ENCODE peak calls at places on chromosomes 5 and 9, in seven cellular contexts. S is astrocyte, Y is fibroblast of lung, G is IMR-90, H is mesenchymal stem cell, F is H9, E is mammary epithelial cell. A is an unnamed sample.

GRCh38 chr5:172707285-172708182 is 63.5 kb downstream of the DUSP1 start:
- DNase-seq in H (peak; percentile 81), E (peak; percentile 56), F (peak; percentile 81), Y (peak; percentile 75), S (peak; percentile 49), G (peak; percentile 76), A (no peak)

GRCh38 chr5:147869112-147869511 is 9.4 kb upstream of the SCGB3A2 start:
- DNase-seq in Y (no peak), H (no peak), S (no peak), E (no peak), F (peak; percentile 84), G (no peak), A (no peak)

GRCh38 chr9:37944671-37945481 is 40.9 kb upstream of the SLC25A51 start:
- DNase-seq in E (no peak), G (peak; percentile 50), S (peak; percentile 70), H (no peak), F (peak; percentile 57), Y (no peak), A (no peak)

GRCh38 chr5:141692919-141693848 is 11.2 kb upstream of the ARAP3 start:
- DNase-seq in S (peak; percentile 60), H (peak; percentile 32), F (no peak), E (no peak), Y (peak; percentile 11), G (peak; percentile 55), A (no peak)

GRCh38 chr5:175752826-175753535 is 95.1 kb downstream of the HRH2 start:
- DNase-seq in G (no peak), H (no peak), Y (no peak), E (no peak), F (no peak), S (no peak), A (no peak)

GRCh38 chr9:129333613-129333960 is 155.5 kb upstream of the IER5L start:
- DNase-seq in G (no peak), H (peak; percentile 72), S (no peak), Y (no peak), F (peak; percentile 88), E (no peak), A (no peak)

GRCh38 chr9:92489209-92489608 is 6.9 kb upstream of the ASPN start:
- DNase-seq in G (peak; percentile 62), Y (peak; percentile 48), S (peak; percentile 73), F (no peak), E (no peak), H (peak; percentile 60), A (no peak)

GRCh38 chr5:96155156-96155555 is 193.5 kb upstream of the ELL2 start:
- DNase-seq in G (no peak), S (no peak), Y (no peak), E (no peak), H (no peak), F (no peak), A (no peak)

GRCh38 chr5:141349917-141350619 is at the start of gene PCDHGB1:
- DNase-seq in E (peak; percentile 39), H (peak; percentile 15), F (peak; percentile 87), S (peak; percentile 41), Y (peak; percentile 64), G (peak; percentile 71), A (no peak)

GRCh38 chr5:96855041-96855872 is 21.0 kb upstream of the ERAP2 start:
- DNase-seq in G (peak; percentile 84), E (no peak), S (peak; percentile 76), H (peak; percentile 56), Y (peak; percentile 96), F (no peak), A (no peak)

GRCh38 chr5:38110130-38110529 is 148.2 kb upstream of the EGFLAM start:
- DNase-seq in G (no peak), Y (no peak), S (no peak), F (no peak), E (no peak), H (no peak), A (no peak)

GRCh38 chr9:90344013-90344412 is 298.6 kb downstream of the DIRAS2 start:
- DNase-seq in H (peak; percentile 4), Y (no peak), E (peak; percentile 88), F (no peak), S (peak; percentile 27), G (no peak), A (peak; percentile 75)

GRCh38 chr5:89327621-89328020 is 444.6 kb upstream of the MEF2C start:
- DNase-seq in F (no peak), G (no peak), H (peak; percentile 49), S (no peak), Y (peak; percentile 14), E (no peak), A (no peak)

GRCh38 chr9:131697097-131697496 is 42.8 kb downstream of the RAPGEF1 start:
- DNase-seq in G (peak; percentile 61), Y (peak; percentile 89), F (peak; percentile 72), S (peak; percentile 33), H (peak; percentile 67), E (no peak), A (no peak)

GRCh38 chr9:101229606-101230005 is 155.2 kb downstream of the BAAT start:
- DNase-seq in Y (no peak), F (no peak), G (no peak), S (no peak), H (no peak), E (no peak), A (no peak)

GRCh38 chr5:135045488-135045887 is 11.5 kb upstream of the PITX1 start:
- DNase-seq in G (no peak), E (no peak), H (no peak), F (no peak), S (no peak), Y (no peak), A (no peak)

GRCh38 chr9:101737705-101738565 is 512 bp downstream of the GRIN3A start:
- DNase-seq in G (no peak), F (peak; percentile 51), H (no peak), S (no peak), Y (no peak), E (peak; percentile 2), A (no peak)

GRCh38 chr5:74026310-74026709 is 400.3 kb downstream of the ARHGEF28 start:
- DNase-seq in S (no peak), E (no peak), G (no peak), F (no peak), H (no peak), Y (no peak), A (no peak)
- H2AFZ ChIP-seq in S (no peak overlapping the region), E (peak overlapping the region; percentile 18), G (no peak overlapping the region), F (no peak overlapping the region), H (no peak overlapping the region), Y (no peak overlapping the region), A (peak overlapping the region; percentile 2)

GRCh38 chr5:157865844-157866243 is 6.9 kb upstream of the CLINT1 start:
- DNase-seq in G (peak; percentile 85), Y (no peak), E (peak; percentile 14), S (no peak), F (no peak), H (peak; percentile 90), A (no peak)

GRCh38 chr5:157860898-157861894 is 2.3 kb upstream of the CLINT1 start:
- DNase-seq in S (no peak), F (no peak), H (no peak), Y (no peak), G (no peak), E (no peak), A (no peak)

GRCh38 chr5:157862183-157862851 is 3.4 kb upstream of the CLINT1 start:
- DNase-seq in S (no peak), E (no peak), H (no peak), G (no peak), Y (no peak), F (no peak), A (no peak)

GRCh38 chr5:157866536-157866935 is 7.6 kb upstream of the CLINT1 start:
- DNase-seq in S (no peak), G (no peak), H (peak; percentile 63), E (no peak), Y (no peak), F (no peak), A (no peak)

GRCh38 chr5:157864067-157864466 is 5.1 kb upstream of the CLINT1 start:
- DNase-seq in G (no peak), S (no peak), H (no peak), F (peak; percentile 71), Y (no peak), E (no peak), A (no peak)
- H3K27ac ChIP-seq in G (no peak overlapping the region), S (no peak overlapping the region), H (no peak overlapping the region), F (no peak overlapping the region), Y (no peak overlapping the region), E (no peak overlapping the region), A (no peak overlapping the region)

GRCh38 chr9:94824913-94825619 is 98.6 kb downstream of the AOPEP start:
- DNase-seq in G (no peak), S (no peak), H (peak; percentile 23), Y (no peak), E (no peak), F (peak; percentile 47), A (no peak)

GRCh38 chr9:94826644-94827410 is 100.3 kb downstream of the AOPEP start:
- DNase-seq in E (no peak), H (no peak), S (peak; percentile 55), F (no peak), G (no peak), Y (no peak), A (no peak)

GRCh38 chr9:94824401-94824800 is 97.9 kb downstream of the AOPEP start:
- DNase-seq in H (no peak), E (no peak), F (no peak), G (no peak), Y (no peak), S (no peak), A (no peak)

GRCh38 chr9:94826044-94826443 is 99.5 kb downstream of the AOPEP start:
- DNase-seq in E (no peak), H (no peak), F (no peak), S (no peak), Y (no peak), G (no peak), A (no peak)

DNA sequence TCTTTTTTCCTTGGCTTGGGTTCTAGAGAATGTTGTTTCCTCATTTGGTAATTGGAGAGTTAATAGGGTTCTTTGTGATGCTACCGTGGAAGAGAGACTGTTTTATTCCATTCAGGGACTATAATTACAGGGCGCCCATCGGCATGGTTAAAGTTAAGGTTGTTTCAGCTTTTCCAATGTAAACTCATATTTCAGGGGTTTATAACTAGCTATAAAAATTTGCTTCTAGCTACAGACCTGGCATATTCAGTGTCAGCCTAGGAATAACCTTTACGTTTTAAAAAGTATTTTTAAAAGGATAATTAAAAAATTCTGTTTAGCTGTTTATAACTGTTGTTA is 99.1 kb downstream of the AOPEP start:
- DNase-seq in S (no peak), G (no peak), Y (no peak), E (no peak), H (no peak), F (no peak), A (no peak)
- H3K9ac ChIP-seq in S (no peak overlapping the region), G (no peak overlapping the region), Y (no peak overlapping the region), E (no peak overlapping the region), H (no peak overlapping the region), F (no peak overlapping the region), A (no peak overlapping the region)

DNA sequence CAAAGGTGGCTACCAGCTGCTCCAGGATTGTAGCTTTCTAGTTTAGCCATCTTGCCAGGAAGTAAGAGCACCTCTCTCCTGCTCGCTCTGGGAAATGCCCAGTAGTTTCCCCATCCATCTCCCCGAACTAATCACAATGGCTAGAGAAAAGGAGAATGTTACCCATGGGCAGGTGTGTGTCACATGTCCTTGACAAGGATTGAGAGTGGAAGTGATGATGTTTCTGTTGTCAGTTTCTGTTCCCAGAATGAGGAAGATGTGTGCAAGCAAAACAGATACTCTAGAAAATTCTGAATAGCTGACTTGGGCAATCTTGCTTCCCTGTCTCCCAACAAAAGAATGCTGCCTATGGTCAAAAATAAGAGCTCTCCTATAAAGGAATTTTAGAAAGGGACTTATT is 429.5 kb downstream of the EBF1 start:
- DNase-seq in F (no peak), H (no peak), E (no peak), S (no peak), G (no peak), Y (no peak), A (no peak)
- H2AFZ ChIP-seq in F (no peak overlapping the region), H (no peak overlapping the region), E (no peak overlapping the region), S (no peak overlapping the region), G (no peak overlapping the region), Y (no peak overlapping the region), A (no peak overlapping the region)